ENCODE peak calls at places on chromosomes 3 and 15, in nine cellular contexts. I, O, E, L, G, J, A, C and H are unnamed samples.

GRCh38 chr3:194224536-194224935 is 88.6 kb downstream of the HES1 start:
- DNase-seq in O (no peak), E (no peak), L (no peak), C (no peak), G (peak; percentile 18), A (no peak), I (no peak), J (no peak), H (no peak)

GRCh38 chr3:64575211-64575844 is 112.5 kb downstream of the ADAMTS9 start:
- DNase-seq in L (peak; percentile 39), E (no peak), I (peak; percentile 25), A (peak; percentile 25), J (no peak), C (no peak), O (no peak), G (peak; percentile 35), H (peak; percentile 11)

GRCh38 chr3:145983101-145983500 is 177.9 kb downstream of the PLOD2 start:
- DNase-seq in E (no peak), A (no peak), C (no peak), J (no peak), G (no peak), L (peak; percentile 6), O (no peak), I (peak; percentile 36), H (no peak)

GRCh38 chr15:63332367-63333078 is 49.1 kb downstream of the CA12 start:
- DNase-seq in O (no peak), A (peak; percentile 76), L (peak; percentile 92), J (no peak), C (no peak), G (peak; percentile 83), I (peak; percentile 85), E (no peak), H (peak; percentile 69)

GRCh38 chr3:14857506-14857905 is 38.7 kb downstream of the FGD5 start:
- DNase-seq in O (no peak), J (no peak), G (no peak), L (no peak), A (peak; percentile 29), C (no peak), I (no peak), E (no peak), H (no peak)

GRCh38 chr15:31516459-31516858 is 189.8 kb downstream of the KLF13 start:
- DNase-seq in O (no peak), C (no peak), I (no peak), L (no peak), E (no peak), A (no peak), J (no peak), G (no peak), H (no peak)

GRCh38 chr3:189530822-189531221 is 100.4 kb upstream of the TP63 start:
- DNase-seq in J (no peak), L (peak; percentile 20), I (peak; percentile 12), A (no peak), C (no peak), O (no peak), G (peak; percentile 5), E (no peak), H (no peak)

GRCh38 chr15:90221251-90221900 is 12.4 kb downstream of the CIB1 start:
- DNase-seq in L (peak; percentile 93), J (peak; percentile 76), G (peak; percentile 96), O (peak; percentile 80), A (peak; percentile 90), E (peak; percentile 79), C (peak; percentile 71), I (peak; percentile 90), H (no peak)

GRCh38 chr3:141410408-141410807 is 42.1 kb downstream of the ZBTB38 start:
- DNase-seq in E (peak; percentile 28), C (no peak), L (peak; percentile 94), A (peak; percentile 78), O (peak; percentile 46), J (peak; percentile 85), I (peak; percentile 79), G (peak; percentile 90), H (no peak)

GRCh38 chr3:11690863-11691833 is 47.4 kb upstream of the VGLL4 start:
- DNase-seq in L (peak; percentile 44), E (no peak), I (peak; percentile 67), G (peak; percentile 48), C (no peak), A (no peak), J (no peak), O (no peak), H (no peak)

GRCh38 chr3:88149146-88149515 is 628 bp upstream of the C3orf38 start:
- DNase-seq in C (no peak), J (no peak), O (no peak), E (no peak), G (no peak), L (no peak), I (peak; percentile 26), A (no peak), H (no peak)

GRCh38 chr15:34951993-34952392 is 17.5 kb downstream of the AQR start:
- DNase-seq in O (no peak), A (no peak), J (no peak), E (no peak), L (peak; percentile 74), G (peak; percentile 87), I (peak; percentile 91), C (no peak), H (peak; percentile 50)

GRCh38 chr3:38039899-38040261 is 872 bp downstream of the DLEC1 start:
- DNase-seq in A (no peak), C (peak; percentile 45), G (peak; percentile 58), I (peak; percentile 44), O (peak; percentile 80), J (peak; percentile 37), E (peak; percentile 30), L (peak; percentile 41), H (no peak)

GRCh38 chr15:89462198-89462912 is 34.0 kb downstream of the RHCG start:
- DNase-seq in O (no peak), J (no peak), E (no peak), C (no peak), I (peak; percentile 29), A (peak; percentile 65), G (peak; percentile 19), L (peak; percentile 19), H (no peak)

GRCh38 chr15:26126070-26126469 is 262.9 kb upstream of the ATP10A start:
- DNase-seq in O (no peak), J (no peak), C (peak; percentile 40), L (no peak), I (no peak), E (no peak), G (no peak), A (no peak), H (no peak)

GRCh38 chr15:67093146-67093874 is 27.9 kb downstream of the SMAD3 start:
- DNase-seq in O (peak; percentile 49), C (no peak), G (no peak), J (no peak), L (no peak), E (no peak), I (no peak), A (no peak), H (no peak)

GRCh38 chr15:67094001-67094826 is 28.8 kb downstream of the SMAD3 start:
- DNase-seq in E (no peak), A (no peak), J (no peak), L (no peak), G (no peak), C (no peak), I (no peak), O (no peak), H (no peak)

GRCh38 chr15:67091966-67092677 is 26.7 kb downstream of the SMAD3 start:
- DNase-seq in C (no peak), A (no peak), O (no peak), I (no peak), L (no peak), G (no peak), E (no peak), J (no peak), H (no peak)

GRCh38 chr15:67091073-67091965 is 25.9 kb downstream of the SMAD3 start:
- DNase-seq in O (peak; percentile 72), G (peak; percentile 93), L (peak; percentile 91), E (peak; percentile 45), A (peak; percentile 89), C (no peak), I (peak; percentile 76), J (peak; percentile 84), H (peak; percentile 89)

DNA sequence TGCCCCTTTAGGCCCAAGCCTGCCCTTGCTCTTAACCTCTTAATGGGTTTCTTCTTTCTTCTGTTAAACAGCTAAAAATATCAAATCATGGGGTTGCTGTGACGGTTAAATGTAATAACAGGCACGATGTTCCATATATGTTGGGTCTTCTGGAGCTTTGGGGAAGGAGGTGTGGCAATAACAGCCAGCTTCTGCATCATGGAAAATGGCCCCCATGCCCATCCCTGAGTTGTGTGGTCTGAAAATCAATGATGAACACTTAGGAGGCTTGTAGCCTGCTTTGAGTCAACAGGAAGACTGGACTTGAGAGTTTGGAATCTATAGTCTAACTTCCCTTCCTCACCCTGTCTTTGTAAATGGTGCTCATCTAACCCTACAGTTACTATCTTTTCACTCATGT is 27.3 kb downstream of the SMAD3 start:
- DNase-seq in O (no peak), G (no peak), A (no peak), I (no peak), L (no peak), E (no peak), J (no peak), C (no peak), H (no peak)
- H3K4me3 ChIP-seq in O (no peak overlapping the region), G (no peak overlapping the region), A (no peak overlapping the region), I (no peak overlapping the region), L (no peak overlapping the region), E (no peak overlapping the region), J (no peak overlapping the region), C (no peak overlapping the region), H (no peak overlapping the region)

GRCh38 chr3:196057663-196058356 is 24.1 kb downstream of the TFRC start:
- DNase-seq in G (no peak), E (no peak), A (no peak), I (no peak), J (no peak), C (no peak), L (no peak), O (no peak), H (no peak)
- TF ChIP-seq CTCF in G (no peak), E (no peak), A (no peak), I (no peak), J (no peak), C (no peak), L (no peak), O (no peak), H (no peak)

DNA sequence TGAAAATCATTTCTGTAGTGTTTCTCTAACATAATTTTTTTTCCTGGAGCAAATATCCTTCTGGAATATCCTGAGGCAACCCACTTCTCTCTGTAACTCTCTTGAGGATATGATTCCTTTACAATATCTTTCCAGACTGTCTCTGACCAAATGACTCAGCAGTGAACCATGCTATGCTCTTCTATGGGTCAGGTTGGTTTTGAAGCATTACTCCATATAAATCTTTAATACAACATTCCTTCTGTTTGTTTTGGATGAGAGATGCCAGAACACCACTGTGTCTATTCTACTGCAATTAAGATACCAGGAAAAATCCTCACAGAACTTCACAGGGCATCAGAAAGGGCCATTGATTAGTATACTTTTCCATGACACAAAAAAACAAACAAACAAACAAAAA is 626.4 kb upstream of the ZNF385D start:
- DNase-seq in I (peak; percentile 39), E (no peak), G (peak; percentile 41), L (peak; percentile 40), O (no peak), J (no peak), C (no peak), A (no peak), H (no peak)
- H3K4me3 ChIP-seq in I (no peak overlapping the region), E (no peak overlapping the region), G (no peak overlapping the region), L (no peak overlapping the region), O (no peak overlapping the region), J (no peak overlapping the region), C (no peak overlapping the region), A (no peak overlapping the region), H (no peak overlapping the region)

DNA sequence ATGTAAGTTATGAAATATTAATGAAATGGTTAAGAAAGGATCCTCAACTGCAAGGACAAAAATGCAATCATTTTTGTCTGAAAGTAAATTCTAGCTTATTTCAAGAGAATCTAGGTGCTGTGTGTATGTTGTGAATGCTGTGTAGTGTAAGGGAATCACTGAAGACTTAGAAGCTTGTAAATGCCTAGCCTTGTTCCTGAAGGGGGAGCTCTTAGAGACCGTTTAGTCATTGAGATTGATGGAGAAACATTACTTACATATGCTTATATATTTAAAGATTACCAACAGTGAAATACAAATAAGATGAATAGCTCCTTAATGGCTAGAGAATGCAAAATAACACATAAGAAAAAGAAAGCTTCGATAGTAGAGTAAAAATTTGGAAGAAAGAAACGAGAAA is 67.9 kb downstream of the CNTN4 start:
- DNase-seq in O (no peak), C (no peak), J (no peak), E (no peak), I (no peak), G (no peak), L (no peak), A (peak; percentile 6), H (no peak)
- TF ChIP-seq CTCF in O (peak; percentile 12), C (no peak), J (no peak), E (no peak), I (no peak), G (no peak), L (no peak), A (no peak), H (no peak)